ENCODE peak calls at places on chromosomes 12 and 14, in four cellular contexts. One of them, this sample, is unnamed.

GRCh38 chr12:124779161-124780141 is 84.2 kb downstream of the SCARB1 start:
- DNase-seq in fibroblast of mammary gland: peak
- DNase-seq in heart left ventricle: no peak
- DNase-seq in neural progenitor cell: no peak
- DNase-seq in this sample: no peak

GRCh38 chr12:81176796-81177195 is 98.9 kb downstream of the ACSS3 start:
- DNase-seq in fibroblast of mammary gland: peak
- DNase-seq in neural progenitor cell: no peak
- DNase-seq in heart left ventricle: no peak
- DNase-seq in this sample: no peak

GRCh38 chr12:65100140-65100539 is 21.0 kb downstream of the WIF1 start:
- DNase-seq in fibroblast of mammary gland: peak
- DNase-seq in neural progenitor cell: peak
- DNase-seq in heart left ventricle: no peak
- DNase-seq in this sample: no peak

GRCh38 chr12:68400231-68400829 is 68.2 kb upstream of the MDM1 start:
- DNase-seq in heart left ventricle: no peak
- DNase-seq in neural progenitor cell: no peak
- DNase-seq in fibroblast of mammary gland: no peak
- DNase-seq in this sample: no peak

GRCh38 chr12:26936559-26937442 is 980 bp downstream of the INTS13 start:
- DNase-seq in neural progenitor cell: no peak
- DNase-seq in fibroblast of mammary gland: no peak
- DNase-seq in heart left ventricle: no peak
- DNase-seq in this sample: no peak

GRCh38 chr14:104925941-104926609 is 1.4 kb downstream of the PLD4 start:
- DNase-seq in heart left ventricle: no peak
- DNase-seq in fibroblast of mammary gland: no peak
- DNase-seq in neural progenitor cell: no peak
- DNase-seq in this sample: peak

GRCh38 chr12:38892976-38893375 is 12.4 kb downstream of the CPNE8 start:
- DNase-seq in heart left ventricle: no peak
- DNase-seq in neural progenitor cell: no peak
- DNase-seq in fibroblast of mammary gland: no peak
- DNase-seq in this sample: no peak

GRCh38 chr14:102570334-102570995 is 22.0 kb upstream of the RCOR1 start:
- DNase-seq in neural progenitor cell: no peak
- DNase-seq in fibroblast of mammary gland: no peak
- DNase-seq in heart left ventricle: peak
- DNase-seq in this sample: peak

GRCh38 chr12:113161415-113162016 is 12.0 kb downstream of the CFAP73 start:
- DNase-seq in fibroblast of mammary gland: no peak
- DNase-seq in heart left ventricle: peak
- DNase-seq in neural progenitor cell: peak
- DNase-seq in this sample: peak

GRCh38 chr14:91493169-91493568 is 16.9 kb downstream of the PPP4R3A start:
- DNase-seq in heart left ventricle: no peak
- DNase-seq in fibroblast of mammary gland: peak
- DNase-seq in neural progenitor cell: no peak
- DNase-seq in this sample: no peak

GRCh38 chr12:124479680-124480468 is 87.5 kb downstream of the NCOR2 start:
- DNase-seq in fibroblast of mammary gland: no peak
- DNase-seq in heart left ventricle: peak
- DNase-seq in neural progenitor cell: peak
- DNase-seq in this sample: no peak

This sample was measured in islet precursor cell.